ENCODE peak calls at places on chromosomes 6 and 20, in four cellular contexts. One of them, this sample, is unnamed. For H3K27me3 and H3K4me1, the result is how much of the 10 kb centered on the place peaks cover.

GRCh38 chr20:39133205-39133604 is 171.1 kb downstream of the DHX35 start:
- DNase-seq in suprapubic skin: no peak
- DNase-seq in vagina: no peak
- DNase-seq in HCT116: no peak
- DNase-seq in this sample: no peak

GRCh38 chr20:34553366-34553867 is 5.1 kb upstream of the MAP1LC3A start:
- DNase-seq in suprapubic skin: no peak
- DNase-seq in vagina: no peak
- DNase-seq in HCT116: no peak
- DNase-seq in this sample: no peak

GRCh38 chr20:43936371-43936770 is 21.7 kb downstream of the TOX2 start:
- DNase-seq in suprapubic skin: no peak
- DNase-seq in vagina: no peak
- DNase-seq in HCT116: no peak
- DNase-seq in this sample: no peak

GRCh38 chr20:25011261-25011660 is 18.7 kb upstream of the APMAP start:
- DNase-seq in suprapubic skin: no peak
- DNase-seq in vagina: no peak
- DNase-seq in HCT116: no peak
- DNase-seq in this sample: no peak

GRCh38 chr20:6811262-6811661 is 43.8 kb downstream of the BMP2 start:
- DNase-seq in suprapubic skin: no peak
- DNase-seq in vagina: no peak
- DNase-seq in HCT116: no peak
- DNase-seq in this sample: no peak

GRCh38 chr6:3230275-3231212 is 3.1 kb upstream of the TUBB2B start:
- DNase-seq in suprapubic skin: no peak
- DNase-seq in vagina: no peak
- DNase-seq in HCT116: no peak
- DNase-seq in this sample: no peak

GRCh38 chr20:45890077-45890996 is 671 bp downstream of the NEURL2 start:
- DNase-seq in suprapubic skin: peak
- DNase-seq in vagina: no peak
- DNase-seq in HCT116: no peak
- DNase-seq in this sample: peak

GRCh38 chr6:117600008-117600743 is 2.1 kb downstream of the GOPC start:
- DNase-seq in suprapubic skin: no peak
- DNase-seq in vagina: no peak
- DNase-seq in HCT116: no peak
- DNase-seq in this sample: no peak

GRCh38 chr6:27736686-27737085 is 175.5 kb downstream of the OR2B2 start:
- DNase-seq in suprapubic skin: no peak
- DNase-seq in vagina: no peak
- DNase-seq in HCT116: no peak
- DNase-seq in this sample: no peak

GRCh38 chr20:63963784-63964301 is 5.9 kb downstream of the ZNF512B start:
- DNase-seq in suprapubic skin: peak
- DNase-seq in vagina: no peak
- DNase-seq in HCT116: no peak
- DNase-seq in this sample: no peak

GRCh38 chr20:59628171-59628570 is 23.8 kb downstream of the PHACTR3 start:
- DNase-seq in suprapubic skin: no peak
- DNase-seq in vagina: no peak
- DNase-seq in HCT116: no peak
- DNase-seq in this sample: no peak
- H3K27me3 ChIP-seq in suprapubic skin: under half
- H3K27me3 ChIP-seq in vagina: under half
- H3K27me3 ChIP-seq in HCT116: under half
- H3K27me3 ChIP-seq in this sample: under half

GRCh38 chr6:166040292-166040691 is 127.4 kb downstream of the TBXT start:
- DNase-seq in suprapubic skin: no peak
- DNase-seq in vagina: no peak
- DNase-seq in HCT116: no peak
- DNase-seq in this sample: no peak
- H3K4me1 ChIP-seq in suprapubic skin: under half
- H3K4me1 ChIP-seq in vagina: under half
- H3K4me1 ChIP-seq in HCT116: under half
- H3K4me1 ChIP-seq in this sample: under half

GRCh38 chr6:8084586-8084985 is 17.8 kb downstream of the EEF1E1 start:
- DNase-seq in suprapubic skin: no peak
- DNase-seq in vagina: no peak
- DNase-seq in HCT116: no peak
- DNase-seq in this sample: no peak

GRCh38 chr6:8080338-8081151 is 16.4 kb upstream of the BLOC1S5 start:
- DNase-seq in suprapubic skin: no peak
- DNase-seq in vagina: no peak
- DNase-seq in HCT116: no peak
- DNase-seq in this sample: no peak

GRCh38 chr6:8082954-8083858 is 19.0 kb upstream of the BLOC1S5 start:
- DNase-seq in suprapubic skin: no peak
- DNase-seq in vagina: no peak
- DNase-seq in HCT116: peak
- DNase-seq in this sample: no peak

GRCh38 chr6:8085053-8085511 is 17.3 kb downstream of the EEF1E1 start:
- DNase-seq in suprapubic skin: no peak
- DNase-seq in vagina: no peak
- DNase-seq in HCT116: peak
- DNase-seq in this sample: peak

GRCh38 chr6:8082572-8082953 is 18.4 kb upstream of the BLOC1S5 start:
- DNase-seq in suprapubic skin: no peak
- DNase-seq in vagina: no peak
- DNase-seq in HCT116: no peak
- DNase-seq in this sample: no peak
- TF ChIP-seq POLR2A in suprapubic skin: no peak
- TF ChIP-seq POLR2A in vagina: no peak
- TF ChIP-seq POLR2A in HCT116: no peak
- TF ChIP-seq POLR2A in this sample: no peak

GRCh38 chr6:100865525-100865924 is 15.6 kb downstream of the ASCC3 start:
- DNase-seq in suprapubic skin: no peak
- DNase-seq in vagina: no peak
- DNase-seq in HCT116: no peak
- DNase-seq in this sample: no peak
- H3K27me3 ChIP-seq in suprapubic skin: under half
- H3K27me3 ChIP-seq in vagina: under half
- H3K27me3 ChIP-seq in HCT116: under half
- H3K27me3 ChIP-seq in this sample: under half

GRCh38 chr6:4305056-4305455 is 169.7 kb upstream of the ECI2 start:
- DNase-seq in suprapubic skin: no peak
- DNase-seq in vagina: no peak
- DNase-seq in HCT116: no peak
- DNase-seq in this sample: no peak
- H3K4me1 ChIP-seq in suprapubic skin: under half
- H3K4me1 ChIP-seq in vagina: under half
- H3K4me1 ChIP-seq in HCT116: under half
- H3K4me1 ChIP-seq in this sample: under half

DNA sequence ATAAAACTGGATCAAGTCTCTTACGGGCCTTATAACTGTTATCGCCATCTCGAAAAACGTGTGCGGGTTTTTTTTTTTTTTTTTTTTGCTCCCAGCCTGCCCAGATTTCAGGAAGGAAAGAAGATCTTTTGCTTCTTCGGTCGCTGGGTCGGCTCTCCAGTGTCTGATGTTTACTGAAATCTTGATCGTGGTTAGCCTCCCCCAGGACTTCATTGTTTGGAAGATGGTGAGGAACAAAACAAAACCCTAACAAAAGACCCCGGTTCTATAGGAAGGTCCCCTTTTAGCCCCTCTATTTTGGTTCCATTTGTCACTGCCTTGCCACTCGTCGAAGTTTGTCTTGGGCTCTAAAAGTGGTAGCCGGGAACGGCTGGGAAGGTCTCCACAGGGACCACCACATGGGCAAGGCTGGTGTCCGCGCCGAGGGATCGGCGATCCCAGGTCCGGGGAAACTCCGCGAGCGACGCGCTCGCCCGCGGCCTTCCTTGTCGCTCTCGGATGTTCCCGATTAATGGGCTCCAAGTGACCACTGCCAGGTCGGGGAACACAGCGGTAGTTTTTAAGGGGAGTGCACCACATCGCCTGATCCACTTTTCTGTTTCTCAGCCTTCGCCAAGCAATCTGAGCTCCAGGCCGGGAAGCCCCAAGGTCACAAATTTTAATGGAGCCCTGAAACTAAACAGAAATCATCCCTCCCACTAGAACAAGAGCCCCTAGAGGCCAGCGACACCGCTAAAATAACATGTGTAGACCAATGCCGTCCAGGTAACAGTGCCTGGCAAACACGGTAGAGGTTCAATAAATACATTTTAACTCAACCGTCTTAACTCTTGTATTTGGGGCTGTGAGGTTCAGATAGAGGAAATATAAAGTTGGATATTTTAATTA is 27.0 kb downstream of the TRIM27 start:
- DNase-seq in suprapubic skin: peak
- DNase-seq in vagina: peak
- DNase-seq in HCT116: peak
- DNase-seq in this sample: peak
- TF ChIP-seq POLR2A in suprapubic skin: no peak
- TF ChIP-seq POLR2A in vagina: peak
- TF ChIP-seq POLR2A in HCT116: no peak
- TF ChIP-seq POLR2A in this sample: no peak

DNA sequence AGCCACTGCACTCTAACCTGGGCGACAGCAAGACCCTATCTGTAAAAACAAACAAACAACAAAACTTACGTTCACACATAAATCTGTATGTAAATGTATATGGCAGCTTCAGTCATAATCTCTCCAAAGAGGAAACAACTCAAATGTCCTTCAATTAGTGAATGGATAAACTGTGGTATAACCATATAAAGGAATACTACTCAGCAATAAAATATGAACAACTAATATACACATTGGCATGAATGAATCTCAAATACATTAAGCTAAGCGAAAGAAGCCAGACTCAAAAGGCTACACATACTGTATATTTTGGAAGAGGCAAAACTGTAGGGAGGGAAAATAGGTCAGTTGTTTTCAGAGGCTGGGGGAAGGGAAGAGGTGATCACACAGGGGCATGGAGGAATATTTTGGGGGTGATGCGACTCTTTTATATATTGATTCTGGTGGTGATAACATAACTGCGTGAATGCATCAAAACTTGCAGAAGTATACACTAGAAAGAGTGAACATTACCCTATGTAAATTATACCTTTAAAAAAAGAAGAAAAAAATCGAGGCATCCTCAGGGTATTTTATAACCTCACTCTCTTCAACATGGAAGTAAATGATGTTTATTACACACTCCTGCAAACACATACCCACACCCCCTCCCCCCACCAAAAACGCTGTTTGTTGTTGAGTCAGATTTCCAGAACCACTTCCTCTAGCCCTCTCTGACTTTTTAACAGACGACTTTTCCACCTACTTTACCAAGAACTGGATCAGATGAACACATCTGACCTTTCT is 115.2 kb upstream of the RNF24 start:
- DNase-seq in suprapubic skin: no peak
- DNase-seq in vagina: no peak
- DNase-seq in HCT116: no peak
- DNase-seq in this sample: no peak
- H3K27me3 ChIP-seq in suprapubic skin: under half
- H3K27me3 ChIP-seq in vagina: under half
- H3K27me3 ChIP-seq in HCT116: under half
- H3K27me3 ChIP-seq in this sample: under half

This sample was measured in gastrocnemius medialis.